ENCODE peak calls at places on chromosomes 5 and 9, in eight cellular contexts. U is mammary epithelial cell, H is heart right ventricle, Y is H9, Z is colonic mucosa, T is fibroblast of lung, G is pancreas, B is right lobe of liver. R is an unnamed sample.

GRCh38 chr5:4101189-4101588 is 505.6 kb downstream of the IRX1 start:
- DNase-seq in G (no peak), Y (no peak), Z (no peak), H (no peak), U (no peak), T (no peak), B (no peak), R (no peak)

GRCh38 chr9:69073103-69073502 is 37.6 kb downstream of the FXN start:
- DNase-seq in B (no peak), Z (no peak), T (no peak), U (no peak), G (no peak), H (no peak), Y (no peak), R (no peak)

GRCh38 chr9:120942186-120943001 is 15.8 kb upstream of the TRAF1 start:
- DNase-seq in B (no peak), H (no peak), U (no peak), G (no peak), Y (no peak), Z (no peak), T (no peak), R (no peak)

GRCh38 chr5:132674671-132675506 is 1.1 kb downstream of the IL4 start:
- DNase-seq in H (no peak), U (peak; percentile 92), B (no peak), G (no peak), Z (no peak), Y (no peak), T (peak; percentile 98), R (peak; percentile 68)

GRCh38 chr5:166068547-166069335 is 2222.7 kb upstream of the WWC1 start:
- DNase-seq in H (no peak), T (no peak), G (no peak), Y (no peak), B (no peak), U (no peak), Z (no peak), R (no peak)

GRCh38 chr5:159911349-159911748 is 4.9 kb upstream of the ADRA1B start:
- DNase-seq in B (peak; percentile 83), T (no peak), H (no peak), G (no peak), Z (no peak), Y (no peak), U (no peak), R (no peak)

GRCh38 chr5:150599917-150600511 is 40.4 kb upstream of the SYNPO start:
- DNase-seq in H (peak; percentile 89), B (peak; percentile 80), U (peak; percentile 94), Y (no peak), G (peak; percentile 89), T (peak; percentile 75), Z (peak; percentile 90), R (peak; percentile 94)

GRCh38 chr9:113467183-113467582 is 3.7 kb downstream of the RGS3 start:
- DNase-seq in Z (no peak), U (no peak), T (no peak), B (no peak), G (no peak), Y (no peak), H (no peak), R (no peak)

GRCh38 chr9:107487521-107488399 is 1.8 kb downstream of the KLF4 start:
- DNase-seq in Y (peak; percentile 85), B (peak; percentile 74), G (peak; percentile 48), U (no peak), Z (peak; percentile 73), T (peak; percentile 51), H (peak; percentile 67), R (peak; percentile 88)

GRCh38 chr9:27433599-27434325 is 90.3 kb upstream of the IFNK start:
- DNase-seq in T (no peak), Y (no peak), G (no peak), Z (no peak), B (no peak), H (no peak), U (no peak), R (no peak)

GRCh38 chr9:20692554-20692953 is 8.5 kb downstream of the FOCAD start:
- DNase-seq in U (no peak), B (no peak), Z (no peak), Y (no peak), G (no peak), H (no peak), T (peak; percentile 36), R (no peak)

GRCh38 chr5:43647789-43648188 is 44.8 kb downstream of the NNT start:
- DNase-seq in T (no peak), B (no peak), H (no peak), Y (no peak), U (no peak), G (no peak), Z (no peak), R (no peak)

GRCh38 chr5:158382473-158382872 is 523.5 kb upstream of the CLINT1 start:
- DNase-seq in Z (peak; percentile 40), H (peak; percentile 42), U (peak; percentile 94), B (no peak), Y (peak; percentile 42), T (peak; percentile 97), G (peak; percentile 43), R (peak; percentile 83)

GRCh38 chr5:9712506-9713285 is 82.5 kb upstream of the TAS2R1 start:
- DNase-seq in Y (no peak), U (peak; percentile 60), H (no peak), G (no peak), T (peak; percentile 86), Z (no peak), B (no peak), R (no peak)

GRCh38 chr9:77985996-77986395 is 45.6 kb downstream of the GNAQ start:
- DNase-seq in G (no peak), Y (no peak), T (no peak), B (no peak), U (no peak), H (no peak), Z (no peak), R (no peak)

GRCh38 chr5:59656351-59657254 is 236.9 kb downstream of the PDE4D start:
- DNase-seq in H (no peak), Z (no peak), Y (no peak), T (peak; percentile 50), G (no peak), U (no peak), B (no peak), R (no peak)

GRCh38 chr5:36756089-36756488 is 120.5 kb upstream of the NIPBL start:
- DNase-seq in Z (no peak), G (no peak), T (no peak), H (no peak), U (no peak), B (no peak), Y (no peak), R (no peak)

GRCh38 chr5:36755340-36755739 is 121.2 kb upstream of the NIPBL start:
- DNase-seq in H (no peak), Y (no peak), B (no peak), G (no peak), Z (no peak), T (no peak), U (no peak), R (no peak)

GRCh38 chr5:36756848-36757247 is 119.7 kb upstream of the NIPBL start:
- DNase-seq in Y (no peak), G (no peak), U (no peak), B (no peak), H (no peak), Z (peak; percentile 64), T (no peak), R (no peak)

GRCh38 chr5:36751881-36752280 is 124.7 kb upstream of the NIPBL start:
- DNase-seq in H (no peak), Z (no peak), B (no peak), T (no peak), Y (peak; percentile 43), U (no peak), G (no peak), R (no peak)
- H3K4me1 ChIP-seq in H (no peaks in the 10 kb centered on the region), Z (no peaks in the 10 kb centered on the region), B (no peaks in the 10 kb centered on the region), T (no peaks in the 10 kb centered on the region), Y (no peaks in the 10 kb centered on the region), U (no peaks in the 10 kb centered on the region), G (no peaks in the 10 kb centered on the region), R (no peaks in the 10 kb centered on the region)

GRCh38 chr9:134391319-134392231 is 65.3 kb downstream of the RXRA start:
- DNase-seq in U (no peak), T (no peak), H (no peak), G (no peak), B (no peak), Z (no peak), Y (no peak), R (no peak)
- H3K9me3 ChIP-seq in U (no peaks in the 10 kb centered on the region), T (no peaks in the 10 kb centered on the region), H (no peaks in the 10 kb centered on the region), G (no peaks in the 10 kb centered on the region), B (no peaks in the 10 kb centered on the region), Z (no peaks in the 10 kb centered on the region), Y (no peaks in the 10 kb centered on the region), R (no peaks in the 10 kb centered on the region)

GRCh38 chr9:133907302-133907880 is 84.7 kb downstream of the VAV2 start:
- DNase-seq in H (no peak), Z (no peak), T (no peak), G (no peak), B (no peak), U (no peak), Y (no peak), R (no peak)

GRCh38 chr9:133905493-133905892 is 86.6 kb downstream of the VAV2 start:
- DNase-seq in B (no peak), Y (no peak), U (no peak), G (no peak), Z (no peak), T (no peak), H (no peak), R (no peak)

GRCh38 chr9:133904371-133905090 is 87.6 kb downstream of the VAV2 start:
- DNase-seq in U (no peak), Y (no peak), H (no peak), Z (no peak), B (no peak), T (no peak), G (no peak), R (no peak)

GRCh38 chr9:133910855-133911514 is 81.1 kb downstream of the VAV2 start:
- DNase-seq in B (no peak), Z (peak; percentile 32), T (no peak), U (peak; percentile 49), Y (no peak), G (no peak), H (no peak), R (no peak)

DNA sequence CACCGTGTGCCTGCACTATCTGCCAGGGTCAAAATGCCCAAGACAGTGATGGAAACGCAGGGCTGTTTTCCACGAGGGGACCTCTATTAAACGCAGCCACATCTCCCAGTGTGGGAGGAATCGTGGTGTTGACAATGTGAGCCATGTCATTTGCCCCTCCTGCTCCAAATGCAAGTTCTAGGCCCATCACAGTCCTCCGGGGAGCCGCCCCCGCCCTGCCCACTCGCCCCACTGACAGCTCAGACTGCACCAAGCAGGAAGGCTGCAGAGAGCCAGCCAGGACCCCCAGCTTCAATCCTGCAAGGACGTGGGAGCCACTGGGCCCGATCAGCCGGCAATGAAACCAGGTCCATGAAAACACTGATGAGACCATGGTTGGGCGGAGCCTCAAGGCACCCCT is 85.9 kb downstream of the VAV2 start:
- DNase-seq in H (no peak), Y (no peak), T (no peak), B (no peak), G (no peak), U (no peak), Z (no peak), R (no peak)
- H3K4me1 ChIP-seq in H (no peaks in the 10 kb centered on the region), Y (no peaks in the 10 kb centered on the region), T (no peaks in the 10 kb centered on the region), B (no peaks in the 10 kb centered on the region), G (no peaks in the 10 kb centered on the region), U (peaks cover 12% of the 10 kb centered on the region), Z (no peaks in the 10 kb centered on the region), R (no peaks in the 10 kb centered on the region)

DNA sequence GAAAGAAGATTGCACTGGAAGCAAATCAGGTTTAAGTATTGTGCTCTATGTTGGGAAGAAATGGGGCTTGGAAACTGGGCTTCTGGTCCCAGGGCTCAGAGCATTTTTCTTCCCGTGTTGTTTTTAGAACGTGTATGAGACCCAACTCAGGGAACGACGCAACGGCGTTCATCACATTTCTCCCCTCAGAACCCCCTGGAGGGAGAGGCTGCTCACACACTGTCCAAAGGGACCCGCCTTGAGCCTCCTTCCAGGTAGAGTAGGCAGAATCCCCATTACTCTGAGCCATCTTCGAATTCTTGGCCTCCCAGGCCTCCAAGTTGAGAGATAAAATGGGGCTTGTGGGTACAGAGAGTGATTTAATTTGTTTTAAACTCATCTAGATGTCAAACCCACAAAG is 25.1 kb downstream of the IRX2 start:
- DNase-seq in Z (no peak), G (no peak), B (no peak), T (no peak), U (no peak), H (no peak), Y (no peak), R (no peak)
- H3K9me3 ChIP-seq in Z (no peaks in the 10 kb centered on the region), G (no peaks in the 10 kb centered on the region), B (no peaks in the 10 kb centered on the region), T (no peaks in the 10 kb centered on the region), U (no peaks in the 10 kb centered on the region), H (no peaks in the 10 kb centered on the region), Y (no peaks in the 10 kb centered on the region), R (no peaks in the 10 kb centered on the region)